ENCODE peak calls at places on chromosomes 11 and 22, in nine cellular contexts. One of them, this sample, is unnamed.
A peak's percentile ranks its signal among the peaks of the same experiment; 100 is the strongest.

GRCh38 chr11:76657139-76657823 is 13.3 kb downstream of the LRRC32 start:
- DNase-seq in Panc1: no peak
- DNase-seq in SK-N-MC: no peak
- DNase-seq in caudate nucleus: no peak
- DNase-seq in H9: peak; percentile 30
- DNase-seq in CD4-positive, alpha-beta T cell: peak; percentile 25
- DNase-seq in SK-N-SH: no peak
- DNase-seq in psoas muscle: no peak
- DNase-seq in Peyer's patch: peak; percentile 25
- DNase-seq in this sample: no peak

GRCh38 chr11:9046376-9046775 is 42.6 kb upstream of the NRIP3 start:
- DNase-seq in Panc1: no peak
- DNase-seq in SK-N-MC: no peak
- DNase-seq in caudate nucleus: no peak
- DNase-seq in H9: no peak
- DNase-seq in CD4-positive, alpha-beta T cell: no peak
- DNase-seq in SK-N-SH: no peak
- DNase-seq in psoas muscle: no peak
- DNase-seq in Peyer's patch: no peak
- DNase-seq in this sample: no peak

GRCh38 chr11:116544721-116545120 is 228.1 kb downstream of the BUD13 start:
- DNase-seq in Panc1: no peak
- DNase-seq in SK-N-MC: no peak
- DNase-seq in caudate nucleus: no peak
- DNase-seq in H9: no peak
- DNase-seq in CD4-positive, alpha-beta T cell: no peak
- DNase-seq in SK-N-SH: no peak
- DNase-seq in psoas muscle: no peak
- DNase-seq in Peyer's patch: peak; percentile 2
- DNase-seq in this sample: no peak

GRCh38 chr11:18001191-18001590 is 11.7 kb downstream of the SERGEF start:
- DNase-seq in Panc1: no peak
- DNase-seq in SK-N-MC: no peak
- DNase-seq in caudate nucleus: no peak
- DNase-seq in H9: no peak
- DNase-seq in CD4-positive, alpha-beta T cell: no peak
- DNase-seq in SK-N-SH: no peak
- DNase-seq in psoas muscle: no peak
- DNase-seq in Peyer's patch: no peak
- DNase-seq in this sample: no peak

GRCh38 chr22:50034126-50035081 is 21.8 kb upstream of the IL17REL start:
- DNase-seq in Panc1: no peak
- DNase-seq in SK-N-MC: no peak
- DNase-seq in caudate nucleus: no peak
- DNase-seq in H9: no peak
- DNase-seq in CD4-positive, alpha-beta T cell: no peak
- DNase-seq in SK-N-SH: peak; percentile 17
- DNase-seq in psoas muscle: no peak
- DNase-seq in Peyer's patch: no peak
- DNase-seq in this sample: no peak

GRCh38 chr11:2329551-2329950 is 27.7 kb downstream of the TSPAN32 start:
- DNase-seq in Panc1: no peak
- DNase-seq in SK-N-MC: no peak
- DNase-seq in caudate nucleus: no peak
- DNase-seq in H9: no peak
- DNase-seq in CD4-positive, alpha-beta T cell: no peak
- DNase-seq in SK-N-SH: no peak
- DNase-seq in psoas muscle: no peak
- DNase-seq in Peyer's patch: no peak
- DNase-seq in this sample: no peak

GRCh38 chr22:41911292-41911611 is 3.6 kb downstream of the SHISA8 start:
- DNase-seq in Panc1: no peak
- DNase-seq in SK-N-MC: no peak
- DNase-seq in caudate nucleus: no peak
- DNase-seq in H9: peak; percentile 39
- DNase-seq in CD4-positive, alpha-beta T cell: no peak
- DNase-seq in SK-N-SH: no peak
- DNase-seq in psoas muscle: no peak
- DNase-seq in Peyer's patch: no peak
- DNase-seq in this sample: no peak

GRCh38 chr22:38543822-38544221 is 26.2 kb downstream of the DMC1 start:
- DNase-seq in Panc1: no peak
- DNase-seq in SK-N-MC: no peak
- DNase-seq in caudate nucleus: no peak
- DNase-seq in H9: no peak
- DNase-seq in CD4-positive, alpha-beta T cell: no peak
- DNase-seq in SK-N-SH: no peak
- DNase-seq in psoas muscle: no peak
- DNase-seq in Peyer's patch: no peak
- DNase-seq in this sample: no peak

GRCh38 chr11:91115116-91115515 is 892.3 kb upstream of the CHORDC1 start:
- DNase-seq in Panc1: no peak
- DNase-seq in SK-N-MC: no peak
- DNase-seq in caudate nucleus: no peak
- DNase-seq in H9: no peak
- DNase-seq in CD4-positive, alpha-beta T cell: no peak
- DNase-seq in SK-N-SH: no peak
- DNase-seq in psoas muscle: no peak
- DNase-seq in Peyer's patch: no peak
- DNase-seq in this sample: no peak

GRCh38 chr11:114318361-114318760 is 22.2 kb downstream of the NNMT start:
- DNase-seq in Panc1: no peak
- DNase-seq in SK-N-MC: no peak
- DNase-seq in caudate nucleus: no peak
- DNase-seq in H9: no peak
- DNase-seq in CD4-positive, alpha-beta T cell: no peak
- DNase-seq in SK-N-SH: no peak
- DNase-seq in psoas muscle: no peak
- DNase-seq in Peyer's patch: no peak
- DNase-seq in this sample: no peak

GRCh38 chr22:44595841-44596341 is 97.9 kb upstream of the RTL6 start:
- DNase-seq in Panc1: no peak
- DNase-seq in SK-N-MC: no peak
- DNase-seq in caudate nucleus: no peak
- DNase-seq in H9: no peak
- DNase-seq in CD4-positive, alpha-beta T cell: no peak
- DNase-seq in SK-N-SH: peak; percentile 44
- DNase-seq in psoas muscle: peak; percentile 18
- DNase-seq in Peyer's patch: no peak
- DNase-seq in this sample: no peak

GRCh38 chr11:118531597-118532084 is 649 bp downstream of the TMEM25 start:
- DNase-seq in Panc1: no peak
- DNase-seq in SK-N-MC: no peak
- DNase-seq in caudate nucleus: no peak
- DNase-seq in H9: no peak
- DNase-seq in CD4-positive, alpha-beta T cell: no peak
- DNase-seq in SK-N-SH: peak; percentile 69
- DNase-seq in psoas muscle: no peak
- DNase-seq in Peyer's patch: no peak
- DNase-seq in this sample: no peak

GRCh38 chr22:48938741-48939140 is 888.9 kb downstream of the BRD1 start:
- DNase-seq in Panc1: no peak
- DNase-seq in SK-N-MC: no peak
- DNase-seq in caudate nucleus: no peak
- DNase-seq in H9: no peak
- DNase-seq in CD4-positive, alpha-beta T cell: peak; percentile 11
- DNase-seq in SK-N-SH: no peak
- DNase-seq in psoas muscle: no peak
- DNase-seq in Peyer's patch: no peak
- DNase-seq in this sample: peak; percentile 38
- H3K27ac ChIP-seq in Panc1: no peak overlapping the region
- H3K27ac ChIP-seq in SK-N-MC: no peak overlapping the region
- H3K27ac ChIP-seq in caudate nucleus: no peak overlapping the region
- H3K27ac ChIP-seq in H9: no peak overlapping the region
- H3K27ac ChIP-seq in CD4-positive, alpha-beta T cell: no peak overlapping the region
- H3K27ac ChIP-seq in SK-N-SH: no peak overlapping the region
- H3K27ac ChIP-seq in psoas muscle: no peak overlapping the region
- H3K27ac ChIP-seq in Peyer's patch: no peak overlapping the region
- H3K27ac ChIP-seq in this sample: no peak overlapping the region

GRCh38 chr22:30436196-30436595 is 10.6 kb downstream of the MTFP1 start:
- DNase-seq in Panc1: no peak
- DNase-seq in SK-N-MC: no peak
- DNase-seq in caudate nucleus: no peak
- DNase-seq in H9: no peak
- DNase-seq in CD4-positive, alpha-beta T cell: no peak
- DNase-seq in SK-N-SH: no peak
- DNase-seq in psoas muscle: no peak
- DNase-seq in Peyer's patch: no peak
- DNase-seq in this sample: no peak

GRCh38 chr22:30433227-30433626 is 7.7 kb downstream of the MTFP1 start:
- DNase-seq in Panc1: no peak
- DNase-seq in SK-N-MC: no peak
- DNase-seq in caudate nucleus: no peak
- DNase-seq in H9: no peak
- DNase-seq in CD4-positive, alpha-beta T cell: no peak
- DNase-seq in SK-N-SH: no peak
- DNase-seq in psoas muscle: no peak
- DNase-seq in Peyer's patch: no peak
- DNase-seq in this sample: no peak

GRCh38 chr22:30433773-30434172 is 8.2 kb downstream of the MTFP1 start:
- DNase-seq in Panc1: no peak
- DNase-seq in SK-N-MC: no peak
- DNase-seq in caudate nucleus: no peak
- DNase-seq in H9: no peak
- DNase-seq in CD4-positive, alpha-beta T cell: no peak
- DNase-seq in SK-N-SH: no peak
- DNase-seq in psoas muscle: no peak
- DNase-seq in Peyer's patch: no peak
- DNase-seq in this sample: no peak

GRCh38 chr22:30434775-30435315 is 9.3 kb downstream of the MTFP1 start:
- DNase-seq in Panc1: no peak
- DNase-seq in SK-N-MC: no peak
- DNase-seq in caudate nucleus: no peak
- DNase-seq in H9: no peak
- DNase-seq in CD4-positive, alpha-beta T cell: no peak
- DNase-seq in SK-N-SH: no peak
- DNase-seq in psoas muscle: no peak
- DNase-seq in Peyer's patch: no peak
- DNase-seq in this sample: no peak

DNA sequence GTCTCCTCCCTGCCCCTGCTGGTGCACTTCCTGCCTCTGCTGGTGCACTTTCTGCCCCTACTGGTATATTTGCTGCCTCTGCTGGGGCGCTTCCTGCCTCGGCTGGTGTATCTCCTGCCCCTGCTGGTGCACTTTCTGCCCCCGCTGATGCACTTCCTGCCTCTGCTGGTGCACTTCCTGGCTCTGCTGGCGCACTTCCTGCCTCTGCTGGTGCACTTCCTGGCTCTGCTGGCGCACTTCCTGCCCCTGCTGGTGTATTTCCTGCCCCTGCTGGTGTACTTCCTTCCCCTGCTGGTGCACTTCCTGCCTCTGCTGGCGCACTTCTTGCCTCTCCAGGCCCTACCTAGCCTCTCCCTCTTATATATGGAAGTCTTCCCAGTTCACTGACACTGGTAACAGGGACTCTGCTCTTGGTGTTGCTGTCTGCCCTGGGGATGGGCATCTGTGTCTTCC is 10.1 kb downstream of the MTFP1 start:
- DNase-seq in Panc1: no peak
- DNase-seq in SK-N-MC: peak; percentile 84
- DNase-seq in caudate nucleus: no peak
- DNase-seq in H9: no peak
- DNase-seq in CD4-positive, alpha-beta T cell: peak; percentile 73
- DNase-seq in SK-N-SH: no peak
- DNase-seq in psoas muscle: peak; percentile 64
- DNase-seq in Peyer's patch: peak; percentile 93
- DNase-seq in this sample: no peak
- H3K27ac ChIP-seq in Panc1: no peak overlapping the region
- H3K27ac ChIP-seq in SK-N-MC: peak overlapping the region; percentile 94
- H3K27ac ChIP-seq in caudate nucleus: no peak overlapping the region
- H3K27ac ChIP-seq in H9: no peak overlapping the region
- H3K27ac ChIP-seq in CD4-positive, alpha-beta T cell: peak overlapping the region; percentile 69
- H3K27ac ChIP-seq in SK-N-SH: no peak overlapping the region
- H3K27ac ChIP-seq in psoas muscle: peak overlapping the region; percentile 37
- H3K27ac ChIP-seq in Peyer's patch: peak overlapping the region; percentile 43
- H3K27ac ChIP-seq in this sample: peak overlapping the region; percentile 22

GRCh38 chr22:31178859-31179258 is 18.9 kb downstream of the RNF185 start:
- DNase-seq in Panc1: no peak
- DNase-seq in SK-N-MC: no peak
- DNase-seq in caudate nucleus: no peak
- DNase-seq in H9: no peak
- DNase-seq in CD4-positive, alpha-beta T cell: no peak
- DNase-seq in SK-N-SH: no peak
- DNase-seq in psoas muscle: no peak
- DNase-seq in Peyer's patch: no peak
- DNase-seq in this sample: no peak
- H3K27ac ChIP-seq in Panc1: no peak overlapping the region
- H3K27ac ChIP-seq in SK-N-MC: no peak overlapping the region
- H3K27ac ChIP-seq in caudate nucleus: no peak overlapping the region
- H3K27ac ChIP-seq in H9: no peak overlapping the region
- H3K27ac ChIP-seq in CD4-positive, alpha-beta T cell: no peak overlapping the region
- H3K27ac ChIP-seq in SK-N-SH: peak overlapping the region; percentile 75
- H3K27ac ChIP-seq in psoas muscle: peak overlapping the region; percentile 91
- H3K27ac ChIP-seq in Peyer's patch: no peak overlapping the region
- H3K27ac ChIP-seq in this sample: no peak overlapping the region

GRCh38 chr22:17782621-17783020 is 8.4 kb upstream of the BID start:
- DNase-seq in Panc1: no peak
- DNase-seq in SK-N-MC: no peak
- DNase-seq in caudate nucleus: no peak
- DNase-seq in H9: no peak
- DNase-seq in CD4-positive, alpha-beta T cell: no peak
- DNase-seq in SK-N-SH: no peak
- DNase-seq in psoas muscle: peak; percentile 21
- DNase-seq in Peyer's patch: no peak
- DNase-seq in this sample: no peak

GRCh38 chr22:17784776-17785175 is 10.5 kb upstream of the BID start:
- DNase-seq in Panc1: no peak
- DNase-seq in SK-N-MC: no peak
- DNase-seq in caudate nucleus: no peak
- DNase-seq in H9: no peak
- DNase-seq in CD4-positive, alpha-beta T cell: no peak
- DNase-seq in SK-N-SH: no peak
- DNase-seq in psoas muscle: no peak
- DNase-seq in Peyer's patch: no peak
- DNase-seq in this sample: no peak

GRCh38 chr22:17783773-17784480 is 9.7 kb upstream of the BID start:
- DNase-seq in Panc1: no peak
- DNase-seq in SK-N-MC: no peak
- DNase-seq in caudate nucleus: no peak
- DNase-seq in H9: no peak
- DNase-seq in CD4-positive, alpha-beta T cell: no peak
- DNase-seq in SK-N-SH: peak; percentile 59
- DNase-seq in psoas muscle: peak; percentile 30
- DNase-seq in Peyer's patch: no peak
- DNase-seq in this sample: no peak

GRCh38 chr22:17782158-17782557 is 7.9 kb upstream of the BID start:
- DNase-seq in Panc1: no peak
- DNase-seq in SK-N-MC: no peak
- DNase-seq in caudate nucleus: no peak
- DNase-seq in H9: no peak
- DNase-seq in CD4-positive, alpha-beta T cell: no peak
- DNase-seq in SK-N-SH: no peak
- DNase-seq in psoas muscle: peak; percentile 34
- DNase-seq in Peyer's patch: no peak
- DNase-seq in this sample: no peak

DNA sequence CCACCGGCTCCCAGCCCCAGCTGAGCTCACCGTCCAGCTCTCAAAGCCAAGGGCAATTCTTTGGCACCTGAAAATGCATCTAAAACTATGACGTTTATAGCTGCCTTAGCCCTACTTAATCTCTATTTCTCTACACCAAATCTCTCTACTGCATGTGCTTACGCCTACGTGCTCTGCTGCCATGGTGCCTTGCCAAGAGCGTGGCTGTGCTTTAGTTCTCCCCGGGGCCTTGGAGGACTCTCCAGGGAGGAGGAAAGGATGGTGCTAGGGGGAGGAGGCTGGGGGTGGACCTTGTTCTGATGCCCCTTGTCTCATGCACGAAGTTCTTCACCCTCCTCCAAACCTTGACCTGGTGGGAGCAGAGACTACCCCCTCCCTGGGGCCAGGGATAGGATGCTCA is 9.0 kb upstream of the BID start:
- DNase-seq in Panc1: no peak
- DNase-seq in SK-N-MC: no peak
- DNase-seq in caudate nucleus: no peak
- DNase-seq in H9: no peak
- DNase-seq in CD4-positive, alpha-beta T cell: no peak
- DNase-seq in SK-N-SH: no peak
- DNase-seq in psoas muscle: no peak
- DNase-seq in Peyer's patch: no peak
- DNase-seq in this sample: no peak
- H3K27ac ChIP-seq in Panc1: no peak overlapping the region
- H3K27ac ChIP-seq in SK-N-MC: no peak overlapping the region
- H3K27ac ChIP-seq in caudate nucleus: no peak overlapping the region
- H3K27ac ChIP-seq in H9: no peak overlapping the region
- H3K27ac ChIP-seq in CD4-positive, alpha-beta T cell: no peak overlapping the region
- H3K27ac ChIP-seq in SK-N-SH: no peak overlapping the region
- H3K27ac ChIP-seq in psoas muscle: no peak overlapping the region
- H3K27ac ChIP-seq in Peyer's patch: no peak overlapping the region
- H3K27ac ChIP-seq in this sample: no peak overlapping the region

This sample was measured in right atrium auricular region.